ENCODE peak calls at places on chromosomes 7 and 10, in four cellular contexts. N is astrocyte of the cerebellum, K is osteocyte, Y is HCT116. U is an unnamed sample.

GRCh38 chr10:80199828-80200227 is 5.5 kb downstream of the ANXA11 start:
- DNase-seq in N (peak), K (no peak), Y (no peak), U (no peak)

GRCh38 chr7:2258661-2259365 is 16.8 kb downstream of the NUDT1 start:
- DNase-seq in N (no peak), K (no peak), Y (no peak), U (no peak)

GRCh38 chr10:15084502-15084922 is 4.1 kb downstream of the ACBD7 start:
- DNase-seq in N (peak), K (no peak), Y (peak), U (no peak)

GRCh38 chr10:109773818-109774440 is 149.4 kb downstream of the XPNPEP1 start:
- DNase-seq in N (peak), K (no peak), Y (peak), U (no peak)

GRCh38 chr7:96401200-96401599 is 79.3 kb upstream of the SLC25A13 start:
- DNase-seq in N (no peak), K (no peak), Y (no peak), U (no peak)

GRCh38 chr7:455110-455928 is 64.3 kb downstream of the PDGFA start:
- DNase-seq in N (no peak), K (peak), Y (no peak), U (no peak)

GRCh38 chr10:86654411-86655172 is at the start of gene OPN4:
- DNase-seq in N (no peak), K (no peak), Y (no peak), U (no peak)

GRCh38 chr7:27774717-27775328 is 34.9 kb downstream of the TAX1BP1 start:
- DNase-seq in N (peak), K (no peak), Y (peak), U (no peak)

GRCh38 chr10:3775671-3776551 is 9.1 kb downstream of the KLF6 start:
- DNase-seq in N (no peak), K (peak), Y (peak), U (no peak)

GRCh38 chr7:123682690-123683089 is 27.0 kb downstream of the LMOD2 start:
- DNase-seq in N (peak), K (no peak), Y (peak), U (no peak)

GRCh38 chr7:94957041-94957440 is 49.6 kb downstream of the PPP1R9A start:
- DNase-seq in N (no peak), K (no peak), Y (no peak), U (no peak)

GRCh38 chr7:138838166-138838565 is 40.2 kb upstream of the ATP6V0A4 start:
- DNase-seq in N (no peak), K (no peak), Y (no peak), U (no peak)
- TF ChIP-seq CTCF in N (no peak), K (no peak), Y (no peak), U (no peak)

DNA sequence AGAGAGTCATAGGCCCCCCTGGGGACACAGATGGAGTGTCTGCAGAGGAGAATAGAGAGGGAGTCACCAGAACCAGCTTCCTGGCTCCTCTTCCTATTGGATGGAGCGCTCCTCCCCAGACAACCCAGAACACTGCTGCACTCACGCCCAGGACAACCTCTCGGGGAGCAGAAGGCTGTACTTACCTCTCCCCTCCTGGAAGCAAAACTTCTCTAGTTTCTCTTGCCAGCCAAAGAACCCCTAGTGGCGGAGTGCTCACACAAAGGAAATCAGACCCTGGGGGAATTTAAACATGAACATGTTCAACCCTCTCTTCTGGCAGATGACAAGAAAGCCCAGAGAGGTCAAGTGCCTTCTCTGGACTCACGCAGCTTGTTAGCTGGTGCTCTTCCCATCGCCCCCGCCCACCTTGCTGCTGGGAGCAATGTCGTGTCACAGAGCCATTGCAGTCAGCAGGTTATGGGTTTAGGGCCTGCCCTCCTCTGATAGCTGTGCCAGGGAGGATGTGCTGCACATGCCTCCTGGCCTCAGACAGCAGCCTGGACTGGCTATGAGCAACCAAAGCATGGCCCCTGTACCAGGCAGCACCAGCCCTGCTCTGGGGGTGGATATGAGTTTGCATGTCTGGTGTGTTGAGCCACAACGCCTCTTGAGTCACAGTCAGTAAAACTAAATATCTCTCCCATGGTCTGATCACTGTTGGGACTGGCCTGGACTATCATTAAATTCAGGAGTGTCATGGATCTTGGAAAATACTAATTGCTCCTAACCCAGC is 84.4 kb downstream of the SLIT1 start:
- DNase-seq in N (no peak), K (no peak), Y (no peak), U (no peak)
- TF ChIP-seq CTCF in N (no peak), K (no peak), Y (no peak), U (peak)

GRCh38 chr10:104580321-104580720 is 60.8 kb upstream of the SORCS3 start:
- DNase-seq in N (no peak), K (no peak), Y (no peak), U (no peak)

GRCh38 chr10:104582604-104582951 is 58.5 kb upstream of the SORCS3 start:
- DNase-seq in N (no peak), K (no peak), Y (no peak), U (no peak)

GRCh38 chr10:104581884-104582603 is 59.0 kb upstream of the SORCS3 start:
- DNase-seq in N (no peak), K (no peak), Y (no peak), U (no peak)

GRCh38 chr10:104582966-104583365 is 58.1 kb upstream of the SORCS3 start:
- DNase-seq in N (no peak), K (no peak), Y (no peak), U (no peak)

DNA sequence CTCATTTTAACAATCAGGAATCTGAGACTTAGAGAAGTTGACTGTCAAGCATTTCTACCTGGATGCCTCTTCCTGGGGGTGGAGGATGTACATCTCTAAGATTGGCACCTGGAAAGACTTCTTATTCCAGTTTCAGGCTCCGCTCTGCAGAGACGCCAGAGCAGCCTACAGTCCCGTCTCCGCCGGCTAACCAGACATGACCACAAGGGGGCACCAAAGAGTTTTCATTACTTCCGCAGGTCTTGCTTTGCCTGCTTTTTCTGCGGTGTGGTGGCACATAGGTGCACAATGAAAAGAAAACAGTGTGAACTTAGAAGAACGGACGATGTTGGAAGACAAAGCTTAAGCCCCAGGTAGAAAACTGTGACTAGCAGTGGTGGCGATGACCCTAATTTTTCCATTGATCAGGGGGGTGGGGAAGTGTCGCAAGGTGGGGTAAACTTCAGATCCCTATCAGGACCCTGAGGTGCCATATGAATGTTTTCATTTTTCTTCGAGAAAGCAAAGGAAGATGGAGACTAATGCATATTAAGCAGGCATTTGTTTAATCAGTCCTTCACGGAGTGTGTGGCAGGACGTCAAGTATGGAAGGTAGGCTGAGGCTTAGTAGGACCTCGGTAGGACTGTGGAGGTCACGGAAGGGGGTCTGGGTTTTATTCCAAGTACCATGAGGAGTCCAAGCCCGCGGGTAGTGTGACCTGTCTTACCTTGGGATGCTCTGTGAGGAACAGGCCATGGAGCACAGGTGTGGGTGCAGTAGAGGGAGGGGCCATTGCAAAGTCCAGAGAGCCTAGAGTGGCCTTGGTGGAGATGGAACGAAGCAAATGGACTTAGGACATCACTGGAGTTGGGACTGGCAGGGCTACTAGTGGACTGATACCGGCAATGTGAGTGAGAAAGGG is 60.1 kb upstream of the SORCS3 start:
- DNase-seq in N (peak), K (no peak), Y (peak), U (peak)
- TF ChIP-seq CTCF in N (peak), K (peak), Y (peak), U (peak)

DNA sequence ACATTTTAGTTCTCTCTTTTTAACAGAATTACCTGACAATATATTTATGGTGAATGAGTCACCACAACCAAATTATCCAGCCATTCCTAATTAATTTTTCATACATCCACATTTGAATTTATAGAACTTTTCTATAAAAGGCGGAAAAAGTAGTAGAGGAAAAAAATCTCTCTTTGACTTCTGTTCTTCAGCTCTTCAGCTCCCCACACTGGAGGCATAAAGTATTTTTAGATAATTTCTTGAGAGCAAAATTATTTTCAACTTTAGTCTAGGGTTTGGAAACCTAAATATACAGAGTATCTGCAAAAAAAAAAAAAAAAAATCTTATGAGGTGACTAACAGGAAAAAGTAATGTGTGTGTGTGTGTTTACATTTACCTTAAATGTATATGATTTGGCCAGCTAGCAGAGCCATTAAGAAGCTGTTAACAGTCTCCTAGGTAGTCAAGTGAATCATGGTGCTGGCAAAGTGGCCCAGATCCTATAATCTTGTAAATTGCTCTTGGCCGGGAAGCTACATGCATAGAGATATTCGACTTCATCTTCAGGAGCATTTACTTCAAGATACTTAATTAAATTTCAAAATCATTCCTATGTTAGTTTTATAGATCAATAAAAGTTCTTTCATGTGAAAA is 383.1 kb upstream of the STEAP1 start:
- DNase-seq in N (no peak), K (no peak), Y (no peak), U (no peak)
- TF ChIP-seq CTCF in N (no peak), K (no peak), Y (no peak), U (peak)

DNA sequence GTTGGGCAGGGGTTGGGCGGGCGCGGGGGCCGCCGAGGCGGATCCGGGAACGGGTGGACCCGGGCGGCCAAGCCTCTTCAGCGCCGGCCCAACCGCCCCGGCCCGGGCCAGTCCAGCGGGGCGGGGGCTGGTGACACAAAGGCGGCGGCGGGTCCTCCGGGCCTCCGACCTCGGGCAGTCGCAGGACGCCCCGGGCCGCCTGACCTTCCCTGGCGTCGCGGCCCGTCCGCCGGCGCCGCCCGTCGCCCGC is 54.2 kb downstream of the METTL2B start:
- DNase-seq in N (no peak), K (no peak), Y (no peak), U (no peak)
- TF ChIP-seq CTCF in N (no peak), K (no peak), Y (no peak), U (no peak)

DNA sequence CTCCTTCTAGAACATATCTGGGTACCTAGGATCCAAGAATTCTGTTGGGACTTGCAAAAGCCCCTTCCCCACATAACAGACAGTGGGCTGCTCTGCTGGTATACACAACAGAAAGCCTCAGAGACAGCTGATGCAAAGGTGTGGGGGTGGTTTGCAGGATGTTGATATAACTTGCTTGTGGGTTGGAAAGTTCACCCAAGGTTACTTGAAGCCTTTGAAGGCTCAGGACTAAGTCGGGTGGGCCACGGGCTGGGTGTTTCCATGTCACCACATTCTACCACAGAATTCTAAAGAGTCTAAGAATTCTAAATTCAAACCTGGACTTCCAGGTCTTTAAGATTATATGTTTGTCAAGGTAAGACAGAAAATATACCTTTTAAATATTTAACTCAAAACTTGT is 7.4 kb upstream of the NRCAM start:
- DNase-seq in N (no peak), K (no peak), Y (no peak), U (no peak)
- TF ChIP-seq CTCF in N (no peak), K (no peak), Y (no peak), U (no peak)